ENCODE peak calls at places on chromosome 7, in five cellular contexts. L is heart right ventricle, Z is activated T-cell treated with anti-CD3 and anti-CD28 coated beads for 1 hour, N is KBM-7, H is HL-60. C is an unnamed sample.
A peak's percentile ranks its signal among the peaks of the same experiment; 100 is the strongest.

GRCh38 chr7:87735360-87735759 is 107.2 kb downstream of the RUNDC3B start:
- DNase-seq in L (no peak), Z (no peak), N (no peak), H (no peak), C (no peak)

GRCh38 chr7:103447073-103447960 is 1.3 kb upstream of the SLC26A5 start:
- DNase-seq in L (peak; percentile 16), Z (no peak), N (peak; percentile 66), H (peak; percentile 7), C (peak; percentile 38)

GRCh38 chr7:134886353-134887057 is 99.8 kb upstream of the AGBL3 start:
- DNase-seq in L (peak; percentile 74), Z (no peak), N (no peak), H (no peak), C (peak; percentile 63)

GRCh38 chr7:37408241-37408884 is 40.3 kb downstream of the ELMO1 start:
- DNase-seq in L (no peak), Z (no peak), N (peak; percentile 85), H (no peak), C (no peak)

GRCh38 chr7:80999180-80999579 is 80.3 kb upstream of the SEMA3C start:
- DNase-seq in L (no peak), Z (no peak), N (no peak), H (no peak), C (no peak)

GRCh38 chr7:66739953-66740301 is 606 bp upstream of the RABGEF1 start:
- DNase-seq in L (no peak), Z (peak; percentile 7), N (no peak), H (no peak), C (no peak)

GRCh38 chr7:70289067-70289466 is 690.8 kb downstream of the AUTS2 start:
- DNase-seq in L (no peak), Z (no peak), N (no peak), H (no peak), C (peak; percentile 3)

GRCh38 chr7:94907420-94908203 is at the start of gene PPP1R9A:
- DNase-seq in L (peak; percentile 37), Z (no peak), N (peak; percentile 3), H (no peak), C (peak; percentile 50)

GRCh38 chr7:31696270-31696669 is 9.3 kb downstream of the PPP1R17 start:
- DNase-seq in L (no peak), Z (no peak), N (no peak), H (peak; percentile 68), C (no peak)

GRCh38 chr7:140238778-140239652 is 62.2 kb upstream of the KDM7A start:
- DNase-seq in L (no peak), Z (no peak), N (no peak), H (no peak), C (no peak)

GRCh38 chr7:112533591-112533990 is 52.8 kb downstream of the LSMEM1 start:
- DNase-seq in L (no peak), Z (no peak), N (no peak), H (no peak), C (peak; percentile 53)